ENCODE peak calls at places on chromosomes 6 and 20, in nine cellular contexts. One of them, this sample, is unnamed.

GRCh38 chr6:168385858-168386735 is 54.9 kb upstream of the SMOC2 start:
- DNase-seq in PC-9: no peak
- DNase-seq in ascending aorta: no peak
- DNase-seq in OCI-LY7: no peak
- DNase-seq in AG04450: no peak
- DNase-seq in AG10803: no peak
- DNase-seq in CD8-positive, alpha-beta T cell: no peak
- DNase-seq in heart left ventricle: no peak
- DNase-seq in foreskin fibroblast: no peak
- DNase-seq in this sample: no peak

GRCh38 chr6:41685641-41686380 is 47.5 kb downstream of the MDFI start:
- DNase-seq in PC-9: no peak
- DNase-seq in ascending aorta: no peak
- DNase-seq in OCI-LY7: no peak
- DNase-seq in AG04450: no peak
- DNase-seq in AG10803: no peak
- DNase-seq in CD8-positive, alpha-beta T cell: no peak
- DNase-seq in heart left ventricle: no peak
- DNase-seq in foreskin fibroblast: no peak
- DNase-seq in this sample: no peak

GRCh38 chr20:57200882-57201723 is 65.3 kb downstream of the BMP7 start:
- DNase-seq in PC-9: no peak
- DNase-seq in ascending aorta: no peak
- DNase-seq in OCI-LY7: no peak
- DNase-seq in AG04450: no peak
- DNase-seq in AG10803: no peak
- DNase-seq in CD8-positive, alpha-beta T cell: no peak
- DNase-seq in heart left ventricle: no peak
- DNase-seq in foreskin fibroblast: no peak
- DNase-seq in this sample: no peak

GRCh38 chr20:53731595-53731994 is 138.0 kb upstream of the ZNF217 start:
- DNase-seq in PC-9: no peak
- DNase-seq in ascending aorta: no peak
- DNase-seq in OCI-LY7: no peak
- DNase-seq in AG04450: no peak
- DNase-seq in AG10803: no peak
- DNase-seq in CD8-positive, alpha-beta T cell: no peak
- DNase-seq in heart left ventricle: no peak
- DNase-seq in foreskin fibroblast: no peak
- DNase-seq in this sample: no peak

GRCh38 chr6:335146-335545 is 42.9 kb downstream of the DUSP22 start:
- DNase-seq in PC-9: no peak
- DNase-seq in ascending aorta: no peak
- DNase-seq in OCI-LY7: no peak
- DNase-seq in AG04450: no peak
- DNase-seq in AG10803: no peak
- DNase-seq in CD8-positive, alpha-beta T cell: no peak
- DNase-seq in heart left ventricle: no peak
- DNase-seq in foreskin fibroblast: no peak
- DNase-seq in this sample: no peak

GRCh38 chr6:46491789-46492547 is 719 bp upstream of the RCAN2 start:
- DNase-seq in PC-9: peak; percentile 46
- DNase-seq in ascending aorta: no peak
- DNase-seq in OCI-LY7: peak; percentile 39
- DNase-seq in AG04450: no peak
- DNase-seq in AG10803: peak; percentile 25
- DNase-seq in CD8-positive, alpha-beta T cell: no peak
- DNase-seq in heart left ventricle: peak; percentile 66
- DNase-seq in foreskin fibroblast: no peak
- DNase-seq in this sample: no peak

GRCh38 chr6:114934079-114934478 is 591.3 kb upstream of the HS3ST5 start:
- DNase-seq in PC-9: no peak
- DNase-seq in ascending aorta: no peak
- DNase-seq in OCI-LY7: no peak
- DNase-seq in AG04450: no peak
- DNase-seq in AG10803: no peak
- DNase-seq in CD8-positive, alpha-beta T cell: no peak
- DNase-seq in heart left ventricle: no peak
- DNase-seq in foreskin fibroblast: no peak
- DNase-seq in this sample: no peak

GRCh38 chr6:31266721-31267360 is 5.1 kb downstream of the HLA-C start:
- DNase-seq in PC-9: no peak
- DNase-seq in ascending aorta: no peak
- DNase-seq in OCI-LY7: no peak
- DNase-seq in AG04450: no peak
- DNase-seq in AG10803: no peak
- DNase-seq in CD8-positive, alpha-beta T cell: no peak
- DNase-seq in heart left ventricle: no peak
- DNase-seq in foreskin fibroblast: no peak
- DNase-seq in this sample: no peak

GRCh38 chr20:49945306-49945700 is 9.1 kb downstream of the RNF114 start:
- DNase-seq in PC-9: no peak
- DNase-seq in ascending aorta: no peak
- DNase-seq in OCI-LY7: no peak
- DNase-seq in AG04450: no peak
- DNase-seq in AG10803: no peak
- DNase-seq in CD8-positive, alpha-beta T cell: no peak
- DNase-seq in heart left ventricle: no peak
- DNase-seq in foreskin fibroblast: no peak
- DNase-seq in this sample: no peak

GRCh38 chr6:128655978-128656498 is 135.6 kb upstream of the PTPRK start:
- DNase-seq in PC-9: peak; percentile 97
- DNase-seq in ascending aorta: no peak
- DNase-seq in OCI-LY7: no peak
- DNase-seq in AG04450: peak; percentile 33
- DNase-seq in AG10803: peak; percentile 86
- DNase-seq in CD8-positive, alpha-beta T cell: no peak
- DNase-seq in heart left ventricle: no peak
- DNase-seq in foreskin fibroblast: peak; percentile 80
- DNase-seq in this sample: no peak

GRCh38 chr6:14922306-14922705 is 323.6 kb upstream of the JARID2 start:
- DNase-seq in PC-9: no peak
- DNase-seq in ascending aorta: no peak
- DNase-seq in OCI-LY7: no peak
- DNase-seq in AG04450: no peak
- DNase-seq in AG10803: peak; percentile 13
- DNase-seq in CD8-positive, alpha-beta T cell: no peak
- DNase-seq in heart left ventricle: no peak
- DNase-seq in foreskin fibroblast: no peak
- DNase-seq in this sample: no peak

GRCh38 chr6:14921878-14922277 is 324.0 kb upstream of the JARID2 start:
- DNase-seq in PC-9: no peak
- DNase-seq in ascending aorta: no peak
- DNase-seq in OCI-LY7: no peak
- DNase-seq in AG04450: no peak
- DNase-seq in AG10803: no peak
- DNase-seq in CD8-positive, alpha-beta T cell: no peak
- DNase-seq in heart left ventricle: peak; percentile 21
- DNase-seq in foreskin fibroblast: no peak
- DNase-seq in this sample: no peak

GRCh38 chr6:14919038-14919437 is 326.8 kb upstream of the JARID2 start:
- DNase-seq in PC-9: no peak
- DNase-seq in ascending aorta: no peak
- DNase-seq in OCI-LY7: no peak
- DNase-seq in AG04450: no peak
- DNase-seq in AG10803: no peak
- DNase-seq in CD8-positive, alpha-beta T cell: no peak
- DNase-seq in heart left ventricle: no peak
- DNase-seq in foreskin fibroblast: no peak
- DNase-seq in this sample: no peak

GRCh38 chr6:14922706-14923105 is 323.2 kb upstream of the JARID2 start:
- DNase-seq in PC-9: no peak
- DNase-seq in ascending aorta: no peak
- DNase-seq in OCI-LY7: no peak
- DNase-seq in AG04450: no peak
- DNase-seq in AG10803: no peak
- DNase-seq in CD8-positive, alpha-beta T cell: no peak
- DNase-seq in heart left ventricle: no peak
- DNase-seq in foreskin fibroblast: no peak
- DNase-seq in this sample: no peak

GRCh38 chr6:14921170-14921569 is 324.7 kb upstream of the JARID2 start:
- DNase-seq in PC-9: no peak
- DNase-seq in ascending aorta: peak; percentile 55
- DNase-seq in OCI-LY7: no peak
- DNase-seq in AG04450: no peak
- DNase-seq in AG10803: no peak
- DNase-seq in CD8-positive, alpha-beta T cell: no peak
- DNase-seq in heart left ventricle: peak; percentile 70
- DNase-seq in foreskin fibroblast: no peak
- DNase-seq in this sample: no peak
- H3K4me3 ChIP-seq in PC-9: no peak overlapping the region
- H3K4me3 ChIP-seq in ascending aorta: no peak overlapping the region
- H3K4me3 ChIP-seq in OCI-LY7: no peak overlapping the region
- H3K4me3 ChIP-seq in AG04450: no peak overlapping the region
- H3K4me3 ChIP-seq in AG10803: no peak overlapping the region
- H3K4me3 ChIP-seq in CD8-positive, alpha-beta T cell: no peak overlapping the region
- H3K4me3 ChIP-seq in heart left ventricle: no peak overlapping the region
- H3K4me3 ChIP-seq in foreskin fibroblast: no peak overlapping the region
- H3K4me3 ChIP-seq in this sample: no peak overlapping the region

GRCh38 chr20:48669946-48670630 is 157.7 kb downstream of the PREX1 start:
- DNase-seq in PC-9: no peak
- DNase-seq in ascending aorta: no peak
- DNase-seq in OCI-LY7: no peak
- DNase-seq in AG04450: no peak
- DNase-seq in AG10803: no peak
- DNase-seq in CD8-positive, alpha-beta T cell: no peak
- DNase-seq in heart left ventricle: no peak
- DNase-seq in foreskin fibroblast: no peak
- DNase-seq in this sample: no peak

GRCh38 chr20:48667889-48668413 is 159.8 kb downstream of the PREX1 start:
- DNase-seq in PC-9: no peak
- DNase-seq in ascending aorta: no peak
- DNase-seq in OCI-LY7: no peak
- DNase-seq in AG04450: no peak
- DNase-seq in AG10803: no peak
- DNase-seq in CD8-positive, alpha-beta T cell: no peak
- DNase-seq in heart left ventricle: no peak
- DNase-seq in foreskin fibroblast: no peak
- DNase-seq in this sample: no peak

GRCh38 chr20:48665785-48666184 is 162.0 kb downstream of the PREX1 start:
- DNase-seq in PC-9: no peak
- DNase-seq in ascending aorta: no peak
- DNase-seq in OCI-LY7: no peak
- DNase-seq in AG04450: no peak
- DNase-seq in AG10803: no peak
- DNase-seq in CD8-positive, alpha-beta T cell: no peak
- DNase-seq in heart left ventricle: no peak
- DNase-seq in foreskin fibroblast: no peak
- DNase-seq in this sample: no peak

GRCh38 chr20:48668451-48668946 is 159.3 kb downstream of the PREX1 start:
- DNase-seq in PC-9: no peak
- DNase-seq in ascending aorta: no peak
- DNase-seq in OCI-LY7: no peak
- DNase-seq in AG04450: no peak
- DNase-seq in AG10803: no peak
- DNase-seq in CD8-positive, alpha-beta T cell: no peak
- DNase-seq in heart left ventricle: no peak
- DNase-seq in foreskin fibroblast: no peak
- DNase-seq in this sample: no peak

DNA sequence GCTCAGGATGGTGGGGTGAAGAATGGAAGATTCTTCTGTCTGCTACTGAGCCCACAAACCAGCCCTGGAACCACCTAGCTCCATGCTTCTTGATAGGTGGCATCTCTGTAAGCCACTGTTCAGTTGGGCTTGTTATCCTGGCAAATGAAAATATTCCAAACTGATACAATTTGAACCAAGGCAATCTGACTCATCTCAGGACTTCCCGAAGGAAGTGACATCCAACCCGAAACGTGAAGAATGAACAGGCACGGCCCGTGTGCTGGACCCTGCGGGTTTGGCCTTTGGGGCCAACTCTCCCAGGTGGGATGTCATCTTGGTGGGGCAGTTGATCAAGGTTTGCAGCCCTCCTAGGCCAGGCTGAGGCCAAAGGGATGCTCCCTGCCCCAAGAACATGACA is 160.3 kb downstream of the PREX1 start:
- DNase-seq in PC-9: no peak
- DNase-seq in ascending aorta: no peak
- DNase-seq in OCI-LY7: no peak
- DNase-seq in AG04450: no peak
- DNase-seq in AG10803: no peak
- DNase-seq in CD8-positive, alpha-beta T cell: no peak
- DNase-seq in heart left ventricle: no peak
- DNase-seq in foreskin fibroblast: no peak
- DNase-seq in this sample: no peak
- TF ChIP-seq CTCF in PC-9: no peak
- TF ChIP-seq CTCF in ascending aorta: no peak
- TF ChIP-seq CTCF in OCI-LY7: no peak
- TF ChIP-seq CTCF in AG04450: no peak
- TF ChIP-seq CTCF in AG10803: no peak
- TF ChIP-seq CTCF in CD8-positive, alpha-beta T cell: no peak
- TF ChIP-seq CTCF in heart left ventricle: no peak
- TF ChIP-seq CTCF in foreskin fibroblast: no peak
- TF ChIP-seq CTCF in this sample: no peak

GRCh38 chr20:16369441-16369840 is 203.8 kb downstream of the KIF16B start:
- DNase-seq in PC-9: no peak
- DNase-seq in ascending aorta: no peak
- DNase-seq in OCI-LY7: no peak
- DNase-seq in AG04450: no peak
- DNase-seq in AG10803: no peak
- DNase-seq in CD8-positive, alpha-beta T cell: no peak
- DNase-seq in heart left ventricle: no peak
- DNase-seq in foreskin fibroblast: no peak
- DNase-seq in this sample: no peak
- H3K4me3 ChIP-seq in PC-9: no peak overlapping the region
- H3K4me3 ChIP-seq in ascending aorta: no peak overlapping the region
- H3K4me3 ChIP-seq in OCI-LY7: no peak overlapping the region
- H3K4me3 ChIP-seq in AG04450: no peak overlapping the region
- H3K4me3 ChIP-seq in AG10803: no peak overlapping the region
- H3K4me3 ChIP-seq in CD8-positive, alpha-beta T cell: no peak overlapping the region
- H3K4me3 ChIP-seq in heart left ventricle: no peak overlapping the region
- H3K4me3 ChIP-seq in foreskin fibroblast: no peak overlapping the region
- H3K4me3 ChIP-seq in this sample: no peak overlapping the region

DNA sequence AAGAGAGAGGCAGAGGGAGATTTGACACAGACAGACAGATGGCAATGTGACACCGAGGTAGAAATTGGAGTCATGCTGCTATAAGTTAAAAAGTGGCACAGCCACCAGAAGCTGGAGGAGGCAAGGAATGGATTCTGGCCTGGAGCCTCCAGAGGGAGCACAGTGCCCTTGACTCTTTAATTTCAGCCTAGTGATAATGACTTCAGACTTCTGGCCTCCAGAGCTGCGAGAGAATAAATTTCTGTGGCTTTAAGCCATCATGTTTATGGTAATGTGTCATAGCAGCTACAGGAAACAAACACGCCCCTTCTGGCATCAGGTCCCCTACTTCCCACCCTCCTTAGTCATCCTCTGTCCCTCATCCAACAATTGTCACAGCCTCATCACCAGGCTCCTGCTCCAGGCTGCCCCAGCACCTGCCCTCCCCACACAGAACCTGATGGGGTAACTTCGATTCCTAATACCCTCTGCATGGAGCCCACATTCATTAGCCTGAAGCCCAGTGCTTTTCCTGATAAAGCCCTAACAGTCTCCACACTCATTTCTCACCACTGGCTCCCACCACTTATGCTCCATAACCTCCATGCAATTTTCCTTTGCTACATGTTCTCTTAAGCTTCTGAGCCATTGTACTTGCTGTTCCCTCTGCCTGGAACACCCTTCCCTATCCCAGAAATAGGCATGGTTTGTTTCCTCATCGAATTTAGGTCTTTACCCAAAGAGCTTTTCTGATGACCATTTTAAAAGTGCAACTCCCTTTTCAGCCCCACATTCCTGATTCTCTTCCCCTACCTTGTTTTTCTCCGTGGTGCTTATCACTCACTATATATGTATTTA is 69.7 kb upstream of the TOX2 start:
- DNase-seq in PC-9: peak; percentile 98
- DNase-seq in ascending aorta: no peak
- DNase-seq in OCI-LY7: no peak
- DNase-seq in AG04450: peak; percentile 63
- DNase-seq in AG10803: peak; percentile 96
- DNase-seq in CD8-positive, alpha-beta T cell: no peak
- DNase-seq in heart left ventricle: no peak
- DNase-seq in foreskin fibroblast: peak; percentile 94
- DNase-seq in this sample: no peak
- TF ChIP-seq CTCF in PC-9: peak; percentile 68
- TF ChIP-seq CTCF in ascending aorta: no peak
- TF ChIP-seq CTCF in OCI-LY7: peak; percentile 14
- TF ChIP-seq CTCF in AG04450: peak; percentile 34
- TF ChIP-seq CTCF in AG10803: peak; percentile 54
- TF ChIP-seq CTCF in CD8-positive, alpha-beta T cell: no peak
- TF ChIP-seq CTCF in heart left ventricle: no peak
- TF ChIP-seq CTCF in foreskin fibroblast: peak; percentile 28
- TF ChIP-seq CTCF in this sample: no peak